ENCODE peak calls at places on chromosomes 6 and 20, in five cellular contexts. Z, J, N, V and I are unnamed samples.

GRCh38 chr6:20365456-20365855 is 36.2 kb upstream of the E2F3 start:
- DNase-seq in N (no peak), Z (no peak), J (no peak), V (no peak), I (no peak)

GRCh38 chr6:41374618-41375590 is 39.5 kb downstream of the NCR2 start:
- DNase-seq in Z (no peak), J (no peak), N (no peak), V (no peak), I (no peak)

GRCh38 chr6:134172020-134172766 is 119.8 kb upstream of the SLC2A12 start:
- DNase-seq in Z (peak), V (no peak), J (no peak), N (no peak), I (no peak)

GRCh38 chr6:10425973-10426780 is 11.3 kb upstream of the TFAP2A start:
- DNase-seq in Z (no peak), V (no peak), N (no peak), J (no peak), I (no peak)

GRCh38 chr20:11261533-11262000 is 587.8 kb upstream of the JAG1 start:
- DNase-seq in Z (no peak), N (no peak), V (no peak), J (peak), I (no peak)

GRCh38 chr6:20584100-20584731 is 50.0 kb downstream of the CDKAL1 start:
- DNase-seq in V (no peak), Z (no peak), J (no peak), N (no peak), I (no peak)

GRCh38 chr6:6313012-6313411 is 7.5 kb downstream of the F13A1 start:
- DNase-seq in V (no peak), N (no peak), J (no peak), Z (no peak), I (no peak)

GRCh38 chr6:11575408-11576033 is 38.0 kb downstream of the TMEM170B start:
- DNase-seq in Z (peak), V (peak), J (peak), N (peak), I (peak)

GRCh38 chr20:24986436-24987015 is 6.0 kb downstream of the APMAP start:
- DNase-seq in J (no peak), N (no peak), V (no peak), Z (no peak), I (no peak)

GRCh38 chr20:53157443-53158408 is 185.6 kb downstream of the TSHZ2 start:
- DNase-seq in N (peak), J (peak), V (no peak), Z (no peak), I (peak)

GRCh38 chr20:41643504-41643938 is 25.3 kb upstream of the CHD6 start:
- DNase-seq in J (peak), N (no peak), Z (peak), V (peak), I (no peak)

GRCh38 chr6:102942206-102942605 is 1548.7 kb downstream of the GRIK2 start:
- DNase-seq in V (no peak), N (no peak), Z (no peak), J (no peak), I (no peak)

GRCh38 chr6:115934145-115934544 is 126.5 kb downstream of the FRK start:
- DNase-seq in J (no peak), Z (peak), V (no peak), N (no peak), I (no peak)

GRCh38 chr6:111481836-111482235 is 1.2 kb downstream of the REV3L start:
- DNase-seq in V (no peak), Z (no peak), J (peak), N (no peak), I (no peak)

GRCh38 chr6:162640756-162641155 is 86.8 kb downstream of the PRKN start:
- DNase-seq in V (no peak), J (no peak), Z (no peak), N (no peak), I (no peak)

GRCh38 chr6:100230976-100231316 is 233.8 kb downstream of the SIM1 start:
- DNase-seq in N (no peak), Z (peak), J (peak), V (peak), I (no peak)

GRCh38 chr6:129643968-129644367 is 66.0 kb downstream of the ARHGAP18 start:
- DNase-seq in V (no peak), Z (no peak), N (no peak), J (no peak), I (no peak)

GRCh38 chr20:33656783-33657703 is 5.1 kb upstream of the C20orf144 start:
- DNase-seq in V (no peak), Z (no peak), J (no peak), N (no peak), I (no peak)

GRCh38 chr20:35135867-35136586 is 11.1 kb downstream of the EDEM2 start:
- DNase-seq in V (no peak), Z (peak), N (no peak), J (no peak), I (no peak)

GRCh38 chr6:108730556-108731228 is 117.5 kb upstream of the ARMC2 start:
- DNase-seq in V (no peak), Z (no peak), J (no peak), N (no peak), I (no peak)

GRCh38 chr6:99492137-99492536 is 23.1 kb downstream of the USP45 start:
- DNase-seq in Z (no peak), V (no peak), N (no peak), J (no peak), I (no peak)

GRCh38 chr20:6966721-6967120 is 199.2 kb downstream of the BMP2 start:
- DNase-seq in V (no peak), Z (no peak), N (no peak), J (peak), I (no peak)

GRCh38 chr20:21548390-21549035 is 34.6 kb upstream of the NKX2-2 start:
- DNase-seq in V (no peak), Z (no peak), N (no peak), J (no peak), I (peak)

GRCh38 chr6:44265843-44266233 is 487 bp upstream of the NFKBIE start:
- DNase-seq in N (no peak), J (no peak), V (no peak), Z (no peak), I (no peak)

GRCh38 chr6:138662474-138662873 is 111.1 kb upstream of the CCDC28A start:
- DNase-seq in J (peak), Z (peak), N (no peak), V (peak), I (no peak)

GRCh38 chr6:118187568-118188164 is 280.6 kb downstream of the SLC35F1 start:
- DNase-seq in N (no peak), V (no peak), J (no peak), Z (no peak), I (peak)

GRCh38 chr6:65642776-65643175 is 64.2 kb downstream of the EYS start:
- DNase-seq in N (no peak), V (no peak), J (no peak), Z (no peak), I (no peak)

GRCh38 chr6:65633516-65633915 is 73.5 kb downstream of the EYS start:
- DNase-seq in J (no peak), N (no peak), Z (no peak), V (no peak), I (no peak)

GRCh38 chr6:65637289-65638046 is 69.6 kb downstream of the EYS start:
- DNase-seq in V (no peak), Z (no peak), N (no peak), J (no peak), I (no peak)

DNA sequence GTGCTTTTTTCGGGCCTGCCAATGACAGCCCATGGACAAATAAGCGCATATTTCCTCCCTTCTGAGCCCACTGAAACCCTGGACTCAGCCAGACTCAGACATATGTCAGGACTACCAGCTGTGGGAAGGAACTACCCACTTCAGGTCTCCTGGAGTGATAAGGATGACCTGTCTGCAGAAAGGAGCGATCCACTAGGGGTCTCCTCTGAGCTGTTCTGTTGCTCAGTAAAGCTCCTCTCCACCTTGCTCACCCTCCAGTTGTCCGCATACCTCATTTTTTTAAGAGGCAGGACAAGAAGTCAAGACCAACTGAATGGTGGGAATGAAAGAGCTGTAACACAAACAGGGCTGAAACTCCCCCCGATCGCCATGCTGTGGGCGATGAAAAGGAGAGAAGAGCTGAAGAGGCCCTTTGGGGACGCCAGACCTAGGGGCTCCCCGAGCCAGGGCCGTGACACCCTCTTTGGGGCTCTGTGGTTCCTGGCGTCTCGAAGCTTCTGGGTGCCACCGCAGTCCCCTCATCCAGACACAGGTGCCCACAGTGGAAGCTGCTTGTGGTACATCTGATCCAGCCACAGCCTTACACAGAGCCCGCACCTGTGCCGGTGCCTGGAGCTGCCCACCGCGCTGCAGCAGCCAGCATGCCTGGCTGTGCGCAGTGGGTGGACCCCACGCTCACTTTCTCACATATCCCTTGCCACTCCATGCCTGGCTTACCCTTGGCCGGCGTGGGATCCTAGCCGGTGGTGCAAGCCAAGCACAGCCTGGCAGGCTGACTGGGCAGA is 68.8 kb downstream of the EYS start:
- DNase-seq in Z (no peak), N (peak), J (peak), V (no peak), I (no peak)
- TF ChIP-seq CTCF in Z (peak), N (peak), J (peak), V (no peak), I (no peak)

GRCh38 chr6:14720411-14721102 is 525.3 kb upstream of the JARID2 start:
- DNase-seq in Z (no peak), V (no peak), J (no peak), N (no peak), I (no peak)
- TF ChIP-seq CTCF in Z (no peak), V (no peak), J (no peak), N (no peak), I (no peak)

DNA sequence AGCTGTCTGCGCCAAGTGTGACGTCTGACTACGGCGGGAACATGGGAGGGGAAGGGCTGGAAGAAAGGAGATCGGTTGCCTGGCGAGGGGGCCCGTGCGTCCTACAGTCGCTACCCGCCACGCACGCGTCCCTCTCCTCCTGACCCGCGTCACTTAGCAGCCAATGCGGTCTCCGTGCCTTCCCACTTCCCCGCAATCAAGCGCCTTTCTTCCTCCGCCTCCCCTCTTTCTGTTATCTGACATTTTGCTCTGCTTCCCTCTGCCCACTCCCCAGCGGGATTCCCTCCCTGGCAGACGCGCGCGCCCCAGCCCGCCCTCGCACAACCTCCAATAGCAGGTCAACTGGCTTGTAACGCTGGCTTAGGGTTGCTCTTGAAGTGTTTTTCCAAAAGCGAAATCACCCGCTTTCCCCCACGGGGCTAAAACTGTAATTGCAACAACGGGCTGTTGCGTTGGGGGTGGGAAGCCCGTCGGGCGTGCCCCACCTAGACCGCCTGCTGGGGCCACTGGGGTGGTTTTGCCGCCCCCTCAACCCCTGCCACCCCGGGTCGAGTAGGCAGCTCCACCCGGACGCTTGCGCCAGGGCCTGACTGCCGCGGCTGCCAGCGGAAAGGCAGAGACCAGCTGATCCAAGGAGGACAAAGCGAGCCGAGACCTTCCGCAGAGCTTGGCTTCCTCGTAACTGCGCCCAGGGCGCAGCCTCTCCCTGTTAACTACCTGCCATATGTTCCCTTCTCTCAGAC is 6.2 kb upstream of the SOX4 start:
- DNase-seq in J (peak), Z (peak), N (peak), V (no peak), I (peak)
- TF ChIP-seq CTCF in J (no peak), Z (no peak), N (peak), V (no peak), I (peak)

DNA sequence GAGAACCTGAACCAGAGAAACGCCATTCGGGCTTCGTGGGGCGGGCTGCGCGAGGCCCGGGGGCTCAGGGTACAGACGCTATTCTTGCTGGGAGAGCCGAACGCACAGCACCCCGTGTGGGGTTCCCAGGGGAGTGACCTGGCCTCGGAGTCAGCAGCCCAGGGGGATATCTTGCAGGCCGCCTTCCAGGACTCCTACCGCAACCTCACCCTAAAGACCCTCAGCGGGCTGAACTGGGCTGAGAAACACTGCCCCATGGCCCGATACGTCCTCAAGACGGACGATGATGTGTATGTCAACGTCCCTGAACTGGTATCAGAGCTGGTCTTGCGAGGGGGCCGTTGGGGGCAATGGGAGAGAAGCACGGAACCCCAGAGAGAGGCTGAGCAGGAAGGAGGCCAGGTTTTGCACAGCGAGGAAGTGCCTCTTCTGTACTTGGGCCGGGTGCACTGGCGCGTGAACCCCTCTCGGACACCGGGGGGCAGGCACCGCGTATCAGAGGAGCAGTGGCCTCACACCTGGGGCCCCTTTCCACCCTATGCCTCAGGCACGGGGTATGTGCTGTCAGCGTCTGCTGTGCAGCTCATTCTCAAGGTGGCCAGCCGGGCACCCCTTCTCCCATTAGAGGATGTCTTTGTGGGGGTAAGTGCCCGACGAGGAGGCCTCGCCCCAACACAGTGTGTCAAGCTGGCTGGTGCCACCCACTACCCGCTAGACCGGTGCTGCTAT is 904 bp downstream of the B3GALT4 start:
- DNase-seq in Z (peak), V (no peak), N (no peak), J (no peak), I (peak)
- TF ChIP-seq CTCF in Z (no peak), V (peak), N (no peak), J (peak), I (no peak)

GRCh38 chr6:82178084-82178758 is 69.3 kb downstream of the IBTK start:
- DNase-seq in V (no peak), J (peak), N (no peak), Z (no peak), I (no peak)
- TF ChIP-seq CTCF in V (no peak), J (peak), N (peak), Z (peak), I (no peak)

GRCh38 chr20:37936451-37936850 is 33.5 kb downstream of the VSTM2L start:
- DNase-seq in J (no peak), V (no peak), N (no peak), Z (no peak), I (no peak)
- TF ChIP-seq CTCF in J (no peak), V (no peak), N (no peak), Z (no peak), I (no peak)

DNA sequence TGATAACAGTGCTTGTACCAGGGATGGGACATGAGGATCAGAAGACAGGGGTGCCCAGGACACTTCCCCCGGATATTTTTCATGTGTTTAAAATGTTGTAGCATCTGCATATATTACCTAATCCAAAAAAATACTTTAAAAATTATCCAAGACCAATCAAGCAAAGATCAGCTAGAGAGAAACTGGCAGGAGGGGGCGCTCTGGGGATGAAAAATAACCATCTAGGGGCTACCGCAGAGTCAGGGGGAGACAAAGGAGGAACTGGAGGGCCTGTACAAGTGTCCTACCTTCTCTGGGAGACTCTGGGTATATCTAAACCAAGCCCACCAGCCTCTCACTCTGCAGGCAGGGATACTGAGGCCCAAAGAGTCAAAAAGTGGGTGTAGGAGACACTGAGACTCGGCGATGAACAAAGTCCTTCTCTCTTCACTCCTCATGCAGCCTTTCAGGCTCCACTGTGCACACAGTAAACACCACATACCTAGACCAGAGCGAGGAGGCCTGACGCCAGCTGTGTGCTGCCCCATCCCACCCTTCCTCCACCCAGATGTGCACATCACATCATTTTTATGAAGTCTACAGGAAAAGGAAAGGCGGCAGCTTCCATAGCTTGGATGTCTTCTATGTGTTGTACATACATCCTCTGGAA is 9.8 kb downstream of the RIMS4 start:
- DNase-seq in J (no peak), N (peak), Z (no peak), V (no peak), I (peak)
- TF ChIP-seq CTCF in J (peak), N (no peak), Z (peak), V (no peak), I (peak)

GRCh38 chr20:50712771-50713676 is 18.4 kb upstream of the PARD6B start:
- DNase-seq in Z (no peak), J (no peak), N (no peak), V (no peak), I (no peak)

GRCh38 chr20:50711113-50711825 is 19.9 kb upstream of the RIPOR3 start:
- DNase-seq in V (no peak), N (no peak), Z (peak), J (peak), I (no peak)

GRCh38 chr20:50716518-50716917 is 14.9 kb upstream of the PARD6B start:
- DNase-seq in V (no peak), J (no peak), Z (no peak), N (no peak), I (no peak)

GRCh38 chr20:50715694-50716093 is 15.7 kb upstream of the PARD6B start:
- DNase-seq in Z (peak), V (no peak), N (no peak), J (peak), I (no peak)

DNA sequence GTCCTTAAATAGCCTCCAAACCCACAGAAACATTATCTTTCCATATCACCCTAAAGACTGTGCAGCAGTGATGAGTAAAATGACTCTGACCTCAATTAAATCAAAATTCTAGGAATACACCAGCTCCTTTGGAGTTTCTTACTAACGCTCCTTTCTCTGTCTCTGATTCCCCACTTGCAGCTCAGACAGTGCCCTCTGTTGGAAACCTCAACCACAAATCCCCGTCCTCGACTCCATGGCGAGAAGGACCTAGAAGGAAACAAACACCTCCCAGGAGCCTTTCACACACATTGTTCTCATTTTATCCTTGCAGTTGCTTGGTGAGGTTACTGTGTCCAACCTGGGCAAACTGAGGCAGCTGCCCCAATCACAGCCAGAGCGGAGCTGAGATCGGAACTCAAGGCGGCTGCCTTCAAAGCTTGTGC is 17.7 kb upstream of the PARD6B start:
- DNase-seq in N (no peak), Z (no peak), J (peak), V (no peak), I (no peak)
- TF ChIP-seq CTCF in N (no peak), Z (no peak), J (peak), V (peak), I (no peak)

GRCh38 chr20:38337561-38338140 is 8.6 kb upstream of the LBP start:
- DNase-seq in N (peak), Z (peak), J (peak), V (no peak), I (peak)
- TF ChIP-seq CTCF in N (peak), Z (peak), J (peak), V (peak), I (peak)

GRCh38 chr6:80523531-80523970 is 417.1 kb downstream of the BCKDHB start:
- DNase-seq in N (no peak), V (no peak), J (no peak), Z (no peak), I (peak)
- TF ChIP-seq CTCF in N (no peak), V (peak), J (no peak), Z (no peak), I (no peak)